ENCODE peak calls at places on chromosome 16, in eight cellular contexts. R is EL, O is NCI-H1105, X is HCT116, B is NCI-H1436, D is HEK293T, A is ureter, L is lower lobe of right lung. T is an unnamed sample.

GRCh38 chr16:5971924-5972323 is 874.3 kb upstream of the EEF2KMT start:
- DNase-seq in O (no peak), R (no peak), D (no peak), B (no peak), L (no peak), X (no peak), A (no peak), T (no peak)

GRCh38 chr16:67530013-67530939 is 1.6 kb downstream of the RIPOR1 start:
- DNase-seq in L (peak), D (no peak), R (peak), B (no peak), X (no peak), O (no peak), A (peak), T (peak)

GRCh38 chr16:2715519-2715918 is 4.5 kb downstream of the PRSS27 start:
- DNase-seq in L (peak), D (no peak), O (no peak), A (peak), R (peak), B (no peak), X (no peak), T (no peak)

GRCh38 chr16:83586036-83586810 is 221.6 kb upstream of the HSBP1 start:
- DNase-seq in X (no peak), A (no peak), R (no peak), O (no peak), L (no peak), B (no peak), D (no peak), T (no peak)

GRCh38 chr16:86300746-86301480 is 209.4 kb upstream of the FOXF1 start:
- DNase-seq in A (peak), R (no peak), B (no peak), D (no peak), O (no peak), L (no peak), X (no peak), T (no peak)

GRCh38 chr16:49811630-49812334 is 44.1 kb downstream of the ZNF423 start:
- DNase-seq in L (no peak), A (no peak), B (no peak), R (no peak), D (no peak), O (no peak), X (no peak), T (no peak)

GRCh38 chr16:17145029-17145428 is 325.7 kb downstream of the XYLT1 start:
- DNase-seq in O (no peak), A (no peak), B (no peak), D (no peak), X (no peak), L (no peak), R (no peak), T (no peak)

GRCh38 chr16:37511-37910 is 15.9 kb downstream of the POLR3K start:
- DNase-seq in O (no peak), R (no peak), D (no peak), X (no peak), B (no peak), A (no peak), L (peak), T (no peak)

GRCh38 chr16:81620796-81621195 is 158.3 kb upstream of the PLCG2 start:
- DNase-seq in X (no peak), O (no peak), A (no peak), D (no peak), B (no peak), R (no peak), L (no peak), T (no peak)

GRCh38 chr16:3152022-3152272 is 17.1 kb downstream of the ZNF213 start:
- DNase-seq in B (no peak), R (no peak), A (no peak), L (peak), D (no peak), X (no peak), O (no peak), T (no peak)

GRCh38 chr16:66668777-66669444 is 27.6 kb downstream of the CMTM4 start:
- DNase-seq in A (no peak), X (no peak), D (no peak), R (peak), L (no peak), B (no peak), O (no peak), T (no peak)

GRCh38 chr16:85222151-85222863 is 110.0 kb upstream of the CIBAR2 start:
- DNase-seq in R (no peak), O (no peak), L (no peak), X (no peak), D (no peak), A (no peak), B (no peak), T (no peak)

GRCh38 chr16:85626191-85626951 is 13.2 kb downstream of the GSE1 start:
- DNase-seq in X (no peak), L (no peak), B (no peak), D (peak), R (no peak), A (no peak), O (peak), T (no peak)

GRCh38 chr16:27322858-27323780 is 9.3 kb downstream of the IL4R start:
- DNase-seq in D (no peak), A (peak), O (no peak), R (no peak), B (no peak), X (no peak), L (peak), T (no peak)

GRCh38 chr16:83939266-83939856 is 13.7 kb upstream of the OSGIN1 start:
- DNase-seq in B (no peak), O (no peak), X (no peak), L (no peak), A (no peak), R (peak), D (no peak), T (no peak)

GRCh38 chr16:71498031-71498430 is 8.9 kb upstream of the ZNF19 start:
- DNase-seq in D (no peak), X (no peak), B (no peak), R (no peak), O (no peak), L (no peak), A (no peak), T (no peak)

GRCh38 chr16:68786685-68787418 is 49.8 kb downstream of the CDH1 start:
- DNase-seq in B (peak), O (peak), A (no peak), X (no peak), L (no peak), D (no peak), R (peak), T (no peak)

GRCh38 chr16:85894266-85894665 is 4.7 kb upstream of the IRF8 start:
- DNase-seq in L (no peak), B (no peak), X (peak), R (no peak), D (no peak), A (no peak), O (no peak), T (no peak)